ENCODE peak calls at places on chromosomes 1 and 21, in four cellular contexts. G, B, D and P are unnamed samples.

GRCh38 chr1:185559684-185560310 is 174.4 kb upstream of the HMCN1 start:
- DNase-seq in G (peak), D (peak), B (peak), P (peak)

GRCh38 chr1:201025571-201026002 is 2.1 kb upstream of the KIF21B start:
- DNase-seq in B (peak), G (no peak), D (peak), P (peak)

GRCh38 chr21:36589352-36589971 is 109.5 kb upstream of the SIM2 start:
- DNase-seq in B (peak), G (no peak), D (peak), P (peak)

GRCh38 chr1:235843458-235843857 is 23.2 kb downstream of the LYST start:
- DNase-seq in D (peak), G (no peak), B (peak), P (peak)

GRCh38 chr1:32870615-32871363 is at the start of gene FNDC5:
- DNase-seq in G (no peak), B (peak), D (no peak), P (no peak)

GRCh38 chr21:42568834-42569731 is 55.4 kb downstream of the SLC37A1 start:
- DNase-seq in G (no peak), D (no peak), B (no peak), P (no peak)

GRCh38 chr1:69076631-69077030 is 491.1 kb upstream of the LRRC7 start:
- DNase-seq in G (no peak), D (no peak), B (no peak), P (no peak)

GRCh38 chr1:19869929-19870328 is 12.3 kb upstream of the OTUD3 start:
- DNase-seq in B (peak), G (no peak), D (peak), P (no peak)

GRCh38 chr21:16608209-16608830 is 878.5 kb downstream of the USP25 start:
- DNase-seq in B (peak), G (no peak), D (peak), P (peak)

GRCh38 chr1:147598631-147599361 is 57.5 kb downstream of the BCL9 start:
- DNase-seq in G (peak), D (peak), B (peak), P (no peak)

GRCh38 chr1:90341485-90341884 is 346.6 kb downstream of the ZNF326 start:
- DNase-seq in B (no peak), D (no peak), G (no peak), P (no peak)

GRCh38 chr21:28632718-28633408 is 359.8 kb downstream of the LTN1 start:
- DNase-seq in D (peak), G (no peak), B (peak), P (peak)

GRCh38 chr1:91997607-91998195 is 32.1 kb upstream of the EPHX4 start:
- DNase-seq in B (peak), G (peak), D (peak), P (peak)

GRCh38 chr21:36104306-36105300 is 30.3 kb upstream of the CBR3 start:
- DNase-seq in G (peak), D (peak), B (peak), P (peak)

GRCh38 chr1:204294371-204294770 is 65.4 kb downstream of the PLEKHA6 start:
- DNase-seq in D (peak), B (peak), G (no peak), P (peak)

GRCh38 chr1:154745750-154746425 is 124.2 kb downstream of the KCNN3 start:
- DNase-seq in D (no peak), G (no peak), B (no peak), P (no peak)

GRCh38 chr1:62599044-62599443 is 1.7 kb downstream of the ANGPTL3 start:
- DNase-seq in B (peak), D (peak), G (no peak), P (no peak)

GRCh38 chr1:165891461-165891860 is 64.0 kb downstream of the UCK2 start:
- DNase-seq in G (no peak), D (no peak), B (peak), P (no peak)

GRCh38 chr21:19120591-19120990 is 717.0 kb upstream of the TMPRSS15 start:
- DNase-seq in B (no peak), G (no peak), D (no peak), P (no peak)

GRCh38 chr1:150536836-150537731 is 12.1 kb upstream of the ADAMTSL4 start:
- DNase-seq in B (peak), G (no peak), D (no peak), P (no peak)

GRCh38 chr1:7223334-7224080 is 438.3 kb downstream of the CAMTA1 start:
- DNase-seq in G (no peak), B (peak), D (peak), P (peak)

GRCh38 chr21:41956926-41957729 is 3.3 kb upstream of the C2CD2 start:
- DNase-seq in B (peak), G (no peak), D (peak), P (peak)

GRCh38 chr1:243286409-243287127 is 30.7 kb downstream of the SDCCAG8 start:
- DNase-seq in B (peak), G (no peak), D (peak), P (no peak)

GRCh38 chr1:93142161-93142560 is 38.1 kb downstream of the TMED5 start:
- DNase-seq in B (no peak), D (no peak), G (no peak), P (no peak)

GRCh38 chr1:31414692-31415370 is 1.8 kb downstream of the SERINC2 start:
- DNase-seq in D (no peak), B (peak), G (no peak), P (peak)

GRCh38 chr1:243748706-243749283 is 101.2 kb downstream of the AKT3 start:
- DNase-seq in B (peak), D (peak), G (no peak), P (peak)

GRCh38 chr21:45281411-45282282 is 6.0 kb downstream of the POFUT2 start:
- DNase-seq in D (no peak), B (no peak), G (no peak), P (no peak)

GRCh38 chr1:212186427-212187207 is 98.6 kb upstream of the PPP2R5A start:
- DNase-seq in G (no peak), B (no peak), D (no peak), P (no peak)

GRCh38 chr1:214029796-214030195 is 42.0 kb downstream of the PROX1 start:
- DNase-seq in G (no peak), B (no peak), D (no peak), P (no peak)

GRCh38 chr21:43861716-43862115 is 3.3 kb upstream of the AGPAT3 start:
- DNase-seq in B (no peak), G (no peak), D (no peak), P (no peak)

GRCh38 chr1:67861856-67862516 is 28.7 kb upstream of the GNG12 start:
- DNase-seq in D (no peak), G (no peak), B (no peak), P (no peak)

GRCh38 chr1:179175011-179175934 is 54.2 kb downstream of the ABL2 start:
- DNase-seq in G (no peak), B (peak), D (peak), P (peak)